ENCODE peak calls at places on chromosomes 3 and 15, in eight cellular contexts. L, G, Z, H, C, I, F and R are unnamed samples.

GRCh38 chr15:80966431-80967197 is 23.0 kb downstream of the MESD start:
- DNase-seq in H (no peak), L (no peak), F (no peak), Z (no peak), I (no peak), G (no peak), C (no peak), R (no peak)

GRCh38 chr3:194133661-194134230 is 2.2 kb upstream of the HES1 start:
- DNase-seq in L (no peak), Z (peak; percentile 74), F (peak; percentile 55), H (no peak), I (peak; percentile 46), C (no peak), G (peak; percentile 65), R (no peak)

GRCh38 chr15:60793656-60794055 is 314.7 kb upstream of the ICE2 start:
- DNase-seq in H (no peak), C (no peak), F (no peak), L (no peak), I (no peak), G (no peak), Z (no peak), R (no peak)

GRCh38 chr3:33364531-33365128 is 75.6 kb downstream of the UBP1 start:
- DNase-seq in G (no peak), Z (no peak), I (no peak), F (peak; percentile 80), L (no peak), C (no peak), H (no peak), R (no peak)

GRCh38 chr15:42084465-42085235 is 9.7 kb downstream of the PLA2G4D start:
- DNase-seq in G (peak; percentile 89), Z (peak; percentile 62), I (peak; percentile 80), F (peak; percentile 37), C (peak; percentile 66), L (peak; percentile 48), H (peak; percentile 81), R (peak; percentile 87)

GRCh38 chr3:42159706-42160472 is 68.7 kb downstream of the TRAK1 start:
- DNase-seq in I (peak; percentile 87), Z (no peak), H (peak; percentile 59), L (no peak), F (no peak), G (peak; percentile 97), C (peak; percentile 81), R (peak; percentile 70)

GRCh38 chr3:23954144-23954543 is 9.1 kb downstream of the NR1D2 start:
- DNase-seq in F (no peak), I (no peak), Z (no peak), H (no peak), G (no peak), C (no peak), L (no peak), R (no peak)

GRCh38 chr3:73563896-73564582 is 60.7 kb downstream of the PDZRN3 start:
- DNase-seq in G (no peak), L (no peak), H (no peak), Z (peak; percentile 13), I (no peak), F (peak; percentile 49), C (no peak), R (no peak)

GRCh38 chr3:129686941-129687340 is 80.5 kb upstream of the PLXND1 start:
- DNase-seq in C (no peak), Z (no peak), H (no peak), L (no peak), I (no peak), F (no peak), G (no peak), R (no peak)

GRCh38 chr15:54462511-54462913 is 484.3 kb downstream of the UNC13C start:
- DNase-seq in I (no peak), Z (no peak), F (no peak), L (no peak), H (no peak), C (no peak), G (no peak), R (no peak)

GRCh38 chr15:71653986-71654713 is 156.2 kb upstream of the NR2E3 start:
- DNase-seq in Z (no peak), C (no peak), F (no peak), G (no peak), I (no peak), L (no peak), H (no peak), R (no peak)

GRCh38 chr3:184145120-184145524 is 10.0 kb downstream of the EIF2B5 start:
- DNase-seq in C (peak; percentile 53), G (peak; percentile 62), L (no peak), I (peak; percentile 66), F (peak; percentile 61), Z (peak; percentile 74), H (peak; percentile 40), R (no peak)

GRCh38 chr3:47394867-47395266 is 14.0 kb downstream of the PTPN23 start:
- DNase-seq in C (no peak), H (no peak), I (no peak), Z (no peak), G (no peak), L (no peak), F (peak; percentile 36), R (no peak)

GRCh38 chr3:159616234-159616825 is 372.3 kb upstream of the IL12A start:
- DNase-seq in H (peak; percentile 33), G (peak; percentile 46), L (no peak), F (peak; percentile 68), Z (peak; percentile 66), C (peak; percentile 34), I (peak; percentile 55), R (no peak)

GRCh38 chr3:159619341-159619885 is 369.2 kb upstream of the IL12A start:
- DNase-seq in I (no peak), Z (peak; percentile 47), C (no peak), F (peak; percentile 36), L (no peak), H (no peak), G (no peak), R (no peak)

GRCh38 chr3:159624616-159625015 is 364.0 kb upstream of the IL12A start:
- DNase-seq in G (no peak), C (no peak), H (no peak), L (no peak), I (no peak), Z (no peak), F (no peak), R (no peak)

GRCh38 chr3:159620873-159621272 is 367.8 kb upstream of the IL12A start:
- DNase-seq in F (peak; percentile 88), H (no peak), L (peak; percentile 32), I (no peak), C (peak; percentile 58), Z (peak; percentile 66), G (no peak), R (no peak)

DNA sequence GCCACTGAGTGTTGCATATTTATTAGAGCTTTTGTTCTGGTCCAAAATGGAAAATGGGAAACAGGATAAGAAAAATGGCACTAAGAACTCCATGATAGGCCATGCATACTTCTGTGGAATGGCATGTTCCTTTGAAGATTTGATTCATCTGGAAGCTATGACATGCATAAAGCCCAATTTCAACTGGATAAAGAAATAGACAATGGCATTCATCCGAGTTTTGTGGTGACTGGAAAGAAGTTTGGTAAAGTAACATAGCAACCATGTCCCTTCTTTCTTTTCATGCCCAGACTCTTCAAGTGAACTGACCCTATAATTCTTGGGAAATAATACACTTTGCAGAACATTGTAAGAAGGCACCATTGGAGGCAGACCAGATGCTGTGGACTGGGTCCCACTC is 368.4 kb upstream of the IL12A start:
- DNase-seq in F (no peak), G (no peak), L (no peak), C (no peak), I (no peak), Z (no peak), H (no peak), R (no peak)
- TF ChIP-seq CTCF in F (no peak), G (no peak), L (no peak), C (no peak), I (no peak), Z (no peak), H (no peak), R (no peak)

GRCh38 chr3:56048333-56048732 is 419.9 kb downstream of the ERC2 start:
- DNase-seq in H (no peak), Z (no peak), L (no peak), C (no peak), F (no peak), I (no peak), G (no peak), R (no peak)

GRCh38 chr3:56042326-56042951 is 425.8 kb downstream of the ERC2 start:
- DNase-seq in G (no peak), Z (peak; percentile 59), C (peak; percentile 3), I (no peak), H (no peak), L (peak; percentile 13), F (peak; percentile 61), R (no peak)
- TF ChIP-seq CTCF in G (peak; percentile 66), Z (peak; percentile 50), C (no peak), I (peak; percentile 38), H (peak; percentile 55), L (peak; percentile 50), F (peak; percentile 58), R (no peak)

DNA sequence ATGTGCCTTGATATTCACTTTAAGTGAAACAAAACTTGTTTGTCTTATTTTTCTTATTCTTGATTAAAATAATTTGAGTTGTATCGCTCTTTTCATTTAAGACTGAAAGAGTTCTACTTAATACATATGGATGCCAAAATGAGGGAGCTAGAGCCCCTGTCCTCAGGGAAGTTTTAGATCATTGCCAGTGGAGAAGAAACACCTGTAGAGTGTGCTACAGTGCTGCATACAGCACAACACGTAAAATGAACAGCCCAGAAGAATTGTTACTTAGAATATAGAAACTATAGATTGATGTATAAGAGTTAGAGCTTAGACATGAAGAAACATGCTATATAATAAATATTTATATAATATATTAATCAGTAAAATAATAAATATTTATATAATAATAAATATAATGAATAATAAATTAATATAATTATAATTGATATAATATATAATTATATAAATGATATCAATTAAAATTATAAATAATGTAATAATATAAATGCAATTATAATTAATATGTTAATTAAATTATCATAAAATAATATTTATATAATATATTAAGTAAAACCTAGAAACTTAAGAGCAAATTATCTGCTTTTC is 1234.7 kb downstream of the ROBO2 start:
- DNase-seq in C (no peak), L (no peak), I (no peak), G (no peak), H (no peak), Z (no peak), F (no peak), R (no peak)
- TF ChIP-seq CTCF in C (no peak), L (no peak), I (no peak), G (peak; percentile 57), H (no peak), Z (no peak), F (no peak), R (no peak)

GRCh38 chr3:12472796-12473195 is 11.5 kb upstream of the TSEN2 start:
- DNase-seq in Z (no peak), L (no peak), C (no peak), I (no peak), H (no peak), G (no peak), F (no peak), R (no peak)

GRCh38 chr3:12470680-12471079 is 13.6 kb upstream of the TSEN2 start:
- DNase-seq in F (no peak), I (no peak), Z (no peak), C (no peak), L (no peak), H (no peak), G (no peak), R (no peak)

GRCh38 chr3:12472000-12472399 is 12.3 kb upstream of the TSEN2 start:
- DNase-seq in H (no peak), G (no peak), Z (no peak), I (no peak), L (no peak), F (no peak), C (no peak), R (no peak)

GRCh38 chr3:12470111-12470510 is 14.2 kb upstream of the TSEN2 start:
- DNase-seq in C (no peak), F (peak; percentile 54), G (no peak), L (no peak), H (no peak), Z (no peak), I (no peak), R (no peak)

GRCh38 chr3:12471228-12471627 is 13.1 kb upstream of the TSEN2 start:
- DNase-seq in C (peak; percentile 69), Z (no peak), H (no peak), G (no peak), L (peak; percentile 56), F (no peak), I (peak; percentile 36), R (no peak)
- TF ChIP-seq CTCF in C (peak; percentile 32), Z (no peak), H (no peak), G (peak; percentile 28), L (no peak), F (no peak), I (no peak), R (no peak)